ENCODE peak calls at places on chromosomes 6 and 20, in seven cellular contexts. O is NCI-H524; W is Ammon's horn; A is ELR; D is stimulated activated CD8-positive, alpha-beta memory T cell treated with anti-CD3 and anti-CD28 coated beads, Interleukin-4, amount 100 ng/mL, for 1 hour; E is activated T-helper 1 cell treated with anti-CD3 and anti-CD28 coated beads, Interleukin-2, amount 50 U/mL, for 16 hours; H is choroid plexus epithelial cell. J is an unnamed sample.

GRCh38 chr6:53771780-53772624 is 22.8 kb upstream of the LRRC1 start:
- DNase-seq in O (peak; percentile 97), W (no peak), A (peak; percentile 62), D (no peak), E (no peak), H (peak; percentile 41), J (peak; percentile 97)

GRCh38 chr20:43516251-43516824 is 8.8 kb downstream of the L3MBTL1 start:
- DNase-seq in O (no peak), W (no peak), A (no peak), D (no peak), E (no peak), H (no peak), J (no peak)

GRCh38 chr20:33896509-33896908 is 85.4 kb downstream of the CHMP4B start:
- DNase-seq in O (no peak), W (no peak), A (no peak), D (no peak), E (no peak), H (peak; percentile 76), J (no peak)

GRCh38 chr6:73523434-73524123 is 2.7 kb upstream of the EEF1A1 start:
- DNase-seq in O (peak; percentile 60), W (peak; percentile 61), A (peak; percentile 53), D (peak; percentile 59), E (peak; percentile 53), H (peak; percentile 39), J (no peak)

GRCh38 chr6:139751179-139751578 is 376.7 kb upstream of the CITED2 start:
- DNase-seq in O (no peak), W (no peak), A (peak; percentile 41), D (no peak), E (no peak), H (peak; percentile 67), J (no peak)

GRCh38 chr6:7513534-7513933 is 27.9 kb upstream of the DSP start:
- DNase-seq in O (no peak), W (no peak), A (no peak), D (no peak), E (no peak), H (no peak), J (no peak)

GRCh38 chr20:49700411-49701185 is 13.1 kb downstream of the B4GALT5 start:
- DNase-seq in O (no peak), W (peak; percentile 46), A (peak; percentile 94), D (no peak), E (no peak), H (peak; percentile 70), J (peak; percentile 14)

GRCh38 chr20:34401741-34402455 is 38.8 kb downstream of the ITCH start:
- DNase-seq in O (no peak), W (no peak), A (no peak), D (no peak), E (no peak), H (peak; percentile 41), J (no peak)

GRCh38 chr20:63085087-63085861 is 78.5 kb upstream of the BHLHE23 start:
- DNase-seq in O (no peak), W (no peak), A (no peak), D (no peak), E (no peak), H (no peak), J (no peak)

GRCh38 chr20:4972506-4973251 is 28.6 kb downstream of the SLC23A2 start:
- DNase-seq in O (no peak), W (no peak), A (no peak), D (no peak), E (no peak), H (no peak), J (no peak)

GRCh38 chr20:43658068-43658722 is 8.7 kb upstream of the MYBL2 start:
- DNase-seq in O (peak; percentile 29), W (no peak), A (peak; percentile 62), D (no peak), E (no peak), H (no peak), J (no peak)

GRCh38 chr6:74410630-74411029 is 714.6 kb downstream of the CD109 start:
- DNase-seq in O (no peak), W (no peak), A (no peak), D (no peak), E (no peak), H (peak; percentile 24), J (no peak)

GRCh38 chr6:108622601-108623335 is 62.1 kb downstream of the FOXO3 start:
- DNase-seq in O (peak; percentile 55), W (peak; percentile 64), A (peak; percentile 90), D (no peak), E (no peak), H (peak; percentile 95), J (no peak)

GRCh38 chr6:55819811-55820210 is 55.6 kb downstream of the BMP5 start:
- DNase-seq in O (no peak), W (no peak), A (peak; percentile 41), D (no peak), E (no peak), H (peak; percentile 47), J (no peak)

GRCh38 chr6:40425192-40425919 is 161.8 kb downstream of the LRFN2 start:
- DNase-seq in O (peak; percentile 91), W (peak; percentile 80), A (no peak), D (no peak), E (no peak), H (no peak), J (peak; percentile 72)

GRCh38 chr6:106281661-106282060 is 43.9 kb downstream of the ATG5 start:
- DNase-seq in O (no peak), W (no peak), A (peak; percentile 54), D (no peak), E (no peak), H (no peak), J (no peak)

GRCh38 chr6:166415306-166415705 is 32.6 kb upstream of the MPC1 start:
- DNase-seq in O (no peak), W (no peak), A (no peak), D (no peak), E (peak; percentile 30), H (no peak), J (no peak)

GRCh38 chr20:3745686-3746173 is 13.2 kb downstream of the HSPA12B start:
- DNase-seq in O (no peak), W (no peak), A (no peak), D (no peak), E (no peak), H (no peak), J (no peak)

GRCh38 chr6:133817460-133818047 is 71.4 kb upstream of the TCF21 start:
- DNase-seq in O (peak; percentile 7), W (no peak), A (no peak), D (no peak), E (no peak), H (no peak), J (no peak)

GRCh38 chr6:10081957-10082356 is 332.9 kb downstream of the TFAP2A start:
- DNase-seq in O (no peak), W (no peak), A (no peak), D (no peak), E (no peak), H (no peak), J (no peak)

GRCh38 chr6:34152042-34152524 is 6.2 kb upstream of the GRM4 start:
- DNase-seq in O (no peak), W (no peak), A (no peak), D (no peak), E (no peak), H (no peak), J (no peak)

GRCh38 chr6:87481936-87482335 is 9.2 kb downstream of the SLC35A1 start:
- DNase-seq in O (no peak), W (no peak), A (no peak), D (no peak), E (no peak), H (no peak), J (no peak)

GRCh38 chr20:22675337-22675736 is 91.0 kb upstream of the FOXA2 start:
- DNase-seq in O (no peak), W (no peak), A (no peak), D (no peak), E (no peak), H (no peak), J (no peak)

GRCh38 chr6:167331565-167331964 is 6.7 kb downstream of the TTLL2 start:
- DNase-seq in O (no peak), W (no peak), A (no peak), D (no peak), E (no peak), H (no peak), J (no peak)

GRCh38 chr6:156884306-156884705 is 107.1 kb downstream of the ARID1B start:
- DNase-seq in O (peak; percentile 94), W (no peak), A (no peak), D (no peak), E (no peak), H (no peak), J (no peak)

GRCh38 chr6:147782302-147782701 is 273.8 kb downstream of the SAMD5 start:
- DNase-seq in O (peak; percentile 99), W (no peak), A (peak; percentile 41), D (no peak), E (no peak), H (peak; percentile 38), J (no peak)

GRCh38 chr6:104484191-104484590 is 375.5 kb downstream of the HACE1 start:
- DNase-seq in O (no peak), W (no peak), A (no peak), D (no peak), E (no peak), H (no peak), J (no peak)

GRCh38 chr20:47370850-47371782 is 14.6 kb upstream of the ZMYND8 start:
- DNase-seq in O (no peak), W (no peak), A (peak; percentile 44), D (no peak), E (no peak), H (no peak), J (no peak)

GRCh38 chr20:62958388-62959100 is 6.0 kb downstream of the SLC17A9 start:
- DNase-seq in O (no peak), W (no peak), A (no peak), D (no peak), E (no peak), H (no peak), J (no peak)

J was measured in NCI-H2171 treated with DMSO at 0.1 percent for 48 hours.